ENCODE peak calls at places on chromosome X, in eight cellular contexts. One of them, this sample, is unnamed.

GRCh38 chrX:103157511-103158316 is 57.2 kb upstream of the BEX4 start:
- DNase-seq in spleen: no peak
- DNase-seq in non-pigmented ciliary epithelial cell: no peak
- DNase-seq in head of caudate nucleus: peak; percentile 18
- DNase-seq in pons: peak; percentile 54
- DNase-seq in B cell: peak; percentile 16
- DNase-seq in T-helper 9 cell: no peak
- DNase-seq in naive thymus-derived CD8-positive, alpha-beta T cell: no peak
- DNase-seq in this sample: no peak

GRCh38 chrX:94524867-94525266 is 850.9 kb downstream of the FAM133A start:
- DNase-seq in spleen: no peak
- DNase-seq in non-pigmented ciliary epithelial cell: no peak
- DNase-seq in head of caudate nucleus: no peak
- DNase-seq in pons: no peak
- DNase-seq in B cell: no peak
- DNase-seq in T-helper 9 cell: no peak
- DNase-seq in naive thymus-derived CD8-positive, alpha-beta T cell: no peak
- DNase-seq in this sample: no peak

GRCh38 chrX:150688911-150689451 is 4.2 kb upstream of the MTMR1 start:
- DNase-seq in spleen: no peak
- DNase-seq in non-pigmented ciliary epithelial cell: peak; percentile 91
- DNase-seq in head of caudate nucleus: no peak
- DNase-seq in pons: no peak
- DNase-seq in B cell: no peak
- DNase-seq in T-helper 9 cell: no peak
- DNase-seq in naive thymus-derived CD8-positive, alpha-beta T cell: no peak
- DNase-seq in this sample: no peak

GRCh38 chrX:38260231-38260630 is 39.6 kb upstream of the SRPX start:
- DNase-seq in spleen: no peak
- DNase-seq in non-pigmented ciliary epithelial cell: no peak
- DNase-seq in head of caudate nucleus: no peak
- DNase-seq in pons: no peak
- DNase-seq in B cell: no peak
- DNase-seq in T-helper 9 cell: no peak
- DNase-seq in naive thymus-derived CD8-positive, alpha-beta T cell: no peak
- DNase-seq in this sample: no peak

GRCh38 chrX:149504226-149504914 is 736 bp downstream of the IDS start:
- DNase-seq in spleen: peak; percentile 88
- DNase-seq in non-pigmented ciliary epithelial cell: no peak
- DNase-seq in head of caudate nucleus: peak; percentile 34
- DNase-seq in pons: peak; percentile 27
- DNase-seq in B cell: peak; percentile 34
- DNase-seq in T-helper 9 cell: peak; percentile 54
- DNase-seq in naive thymus-derived CD8-positive, alpha-beta T cell: peak; percentile 84
- DNase-seq in this sample: no peak

GRCh38 chrX:133989491-133989890 is 4.1 kb upstream of the GPC3 start:
- DNase-seq in spleen: no peak
- DNase-seq in non-pigmented ciliary epithelial cell: no peak
- DNase-seq in head of caudate nucleus: no peak
- DNase-seq in pons: no peak
- DNase-seq in B cell: no peak
- DNase-seq in T-helper 9 cell: no peak
- DNase-seq in naive thymus-derived CD8-positive, alpha-beta T cell: no peak
- DNase-seq in this sample: no peak

GRCh38 chrX:114959729-114960128 is 57.7 kb downstream of the IL13RA2 start:
- DNase-seq in spleen: no peak
- DNase-seq in non-pigmented ciliary epithelial cell: no peak
- DNase-seq in head of caudate nucleus: no peak
- DNase-seq in pons: peak; percentile 1
- DNase-seq in B cell: no peak
- DNase-seq in T-helper 9 cell: no peak
- DNase-seq in naive thymus-derived CD8-positive, alpha-beta T cell: no peak
- DNase-seq in this sample: no peak

GRCh38 chrX:33726281-33727160 is 405.6 kb downstream of the FAM47A start:
- DNase-seq in spleen: no peak
- DNase-seq in non-pigmented ciliary epithelial cell: no peak
- DNase-seq in head of caudate nucleus: no peak
- DNase-seq in pons: no peak
- DNase-seq in B cell: no peak
- DNase-seq in T-helper 9 cell: no peak
- DNase-seq in naive thymus-derived CD8-positive, alpha-beta T cell: no peak
- DNase-seq in this sample: peak; percentile 76

GRCh38 chrX:16930392-16930791 is 16.1 kb upstream of the REPS2 start:
- DNase-seq in spleen: no peak
- DNase-seq in non-pigmented ciliary epithelial cell: no peak
- DNase-seq in head of caudate nucleus: no peak
- DNase-seq in pons: no peak
- DNase-seq in B cell: no peak
- DNase-seq in T-helper 9 cell: no peak
- DNase-seq in naive thymus-derived CD8-positive, alpha-beta T cell: no peak
- DNase-seq in this sample: no peak

GRCh38 chrX:109614951-109615350 is 10.0 kb downstream of the KCNE5 start:
- DNase-seq in spleen: no peak
- DNase-seq in non-pigmented ciliary epithelial cell: no peak
- DNase-seq in head of caudate nucleus: no peak
- DNase-seq in pons: no peak
- DNase-seq in B cell: no peak
- DNase-seq in T-helper 9 cell: no peak
- DNase-seq in naive thymus-derived CD8-positive, alpha-beta T cell: no peak
- DNase-seq in this sample: no peak

GRCh38 chrX:132708529-132708928 is 219.7 kb upstream of the MBNL3 start:
- DNase-seq in spleen: no peak
- DNase-seq in non-pigmented ciliary epithelial cell: no peak
- DNase-seq in head of caudate nucleus: no peak
- DNase-seq in pons: no peak
- DNase-seq in B cell: no peak
- DNase-seq in T-helper 9 cell: no peak
- DNase-seq in naive thymus-derived CD8-positive, alpha-beta T cell: no peak
- DNase-seq in this sample: no peak

GRCh38 chrX:151825927-151826471 is 86.7 kb upstream of the MAGEA4 start:
- DNase-seq in spleen: no peak
- DNase-seq in non-pigmented ciliary epithelial cell: peak; percentile 48
- DNase-seq in head of caudate nucleus: no peak
- DNase-seq in pons: no peak
- DNase-seq in B cell: no peak
- DNase-seq in T-helper 9 cell: no peak
- DNase-seq in naive thymus-derived CD8-positive, alpha-beta T cell: no peak
- DNase-seq in this sample: no peak

GRCh38 chrX:93169771-93170170 is 503.6 kb downstream of the NAP1L3 start:
- DNase-seq in spleen: no peak
- DNase-seq in non-pigmented ciliary epithelial cell: no peak
- DNase-seq in head of caudate nucleus: no peak
- DNase-seq in pons: no peak
- DNase-seq in B cell: no peak
- DNase-seq in T-helper 9 cell: no peak
- DNase-seq in naive thymus-derived CD8-positive, alpha-beta T cell: no peak
- DNase-seq in this sample: no peak

GRCh38 chrX:68440940-68441339 is 7.6 kb upstream of the OPHN1 start:
- DNase-seq in spleen: no peak
- DNase-seq in non-pigmented ciliary epithelial cell: no peak
- DNase-seq in head of caudate nucleus: peak; percentile 50
- DNase-seq in pons: peak; percentile 60
- DNase-seq in B cell: no peak
- DNase-seq in T-helper 9 cell: no peak
- DNase-seq in naive thymus-derived CD8-positive, alpha-beta T cell: no peak
- DNase-seq in this sample: no peak

GRCh38 chrX:48676893-48677270 is 6.7 kb upstream of the WAS start:
- DNase-seq in spleen: no peak
- DNase-seq in non-pigmented ciliary epithelial cell: no peak
- DNase-seq in head of caudate nucleus: no peak
- DNase-seq in pons: no peak
- DNase-seq in B cell: no peak
- DNase-seq in T-helper 9 cell: peak; percentile 11
- DNase-seq in naive thymus-derived CD8-positive, alpha-beta T cell: no peak
- DNase-seq in this sample: peak; percentile 77

GRCh38 chrX:130055103-130055502 is 55.2 kb downstream of the ELF4 start:
- DNase-seq in spleen: no peak
- DNase-seq in non-pigmented ciliary epithelial cell: peak; percentile 32
- DNase-seq in head of caudate nucleus: no peak
- DNase-seq in pons: no peak
- DNase-seq in B cell: no peak
- DNase-seq in T-helper 9 cell: no peak
- DNase-seq in naive thymus-derived CD8-positive, alpha-beta T cell: no peak
- DNase-seq in this sample: no peak

GRCh38 chrX:71974916-71975315 is 64.3 kb downstream of the NHSL2 start:
- DNase-seq in spleen: no peak
- DNase-seq in non-pigmented ciliary epithelial cell: no peak
- DNase-seq in head of caudate nucleus: no peak
- DNase-seq in pons: no peak
- DNase-seq in B cell: no peak
- DNase-seq in T-helper 9 cell: no peak
- DNase-seq in naive thymus-derived CD8-positive, alpha-beta T cell: no peak
- DNase-seq in this sample: no peak

GRCh38 chrX:39946822-39947221 is 150.9 kb downstream of the BCOR start:
- DNase-seq in spleen: peak; percentile 23
- DNase-seq in non-pigmented ciliary epithelial cell: peak; percentile 48
- DNase-seq in head of caudate nucleus: no peak
- DNase-seq in pons: no peak
- DNase-seq in B cell: no peak
- DNase-seq in T-helper 9 cell: no peak
- DNase-seq in naive thymus-derived CD8-positive, alpha-beta T cell: no peak
- DNase-seq in this sample: peak; percentile 52

GRCh38 chrX:38379088-38379487 is 26.7 kb downstream of the OTC start:
- DNase-seq in spleen: no peak
- DNase-seq in non-pigmented ciliary epithelial cell: no peak
- DNase-seq in head of caudate nucleus: no peak
- DNase-seq in pons: no peak
- DNase-seq in B cell: no peak
- DNase-seq in T-helper 9 cell: no peak
- DNase-seq in naive thymus-derived CD8-positive, alpha-beta T cell: no peak
- DNase-seq in this sample: no peak

GRCh38 chrX:153969904-153970397 is 1.7 kb downstream of the HCFC1 start:
- DNase-seq in spleen: peak; percentile 87
- DNase-seq in non-pigmented ciliary epithelial cell: no peak
- DNase-seq in head of caudate nucleus: peak; percentile 56
- DNase-seq in pons: peak; percentile 70
- DNase-seq in B cell: no peak
- DNase-seq in T-helper 9 cell: no peak
- DNase-seq in naive thymus-derived CD8-positive, alpha-beta T cell: no peak
- DNase-seq in this sample: peak; percentile 86

GRCh38 chrX:8815460-8816065 is 14.4 kb upstream of the FAM9A start:
- DNase-seq in spleen: no peak
- DNase-seq in non-pigmented ciliary epithelial cell: peak; percentile 10
- DNase-seq in head of caudate nucleus: no peak
- DNase-seq in pons: peak; percentile 35
- DNase-seq in B cell: peak; percentile 40
- DNase-seq in T-helper 9 cell: no peak
- DNase-seq in naive thymus-derived CD8-positive, alpha-beta T cell: no peak
- DNase-seq in this sample: no peak

GRCh38 chrX:14641681-14642655 is 112.6 kb downstream of the GLRA2 start:
- DNase-seq in spleen: no peak
- DNase-seq in non-pigmented ciliary epithelial cell: no peak
- DNase-seq in head of caudate nucleus: no peak
- DNase-seq in pons: no peak
- DNase-seq in B cell: no peak
- DNase-seq in T-helper 9 cell: no peak
- DNase-seq in naive thymus-derived CD8-positive, alpha-beta T cell: no peak
- DNase-seq in this sample: no peak

GRCh38 chrX:103330601-103331397 is 760 bp downstream of the TCEAL7 start:
- DNase-seq in spleen: no peak
- DNase-seq in non-pigmented ciliary epithelial cell: no peak
- DNase-seq in head of caudate nucleus: peak; percentile 35
- DNase-seq in pons: no peak
- DNase-seq in B cell: no peak
- DNase-seq in T-helper 9 cell: no peak
- DNase-seq in naive thymus-derived CD8-positive, alpha-beta T cell: no peak
- DNase-seq in this sample: no peak

GRCh38 chrX:52574416-52575275 is 57.8 kb upstream of the XAGE1B start:
- DNase-seq in spleen: no peak
- DNase-seq in non-pigmented ciliary epithelial cell: peak; percentile 17
- DNase-seq in head of caudate nucleus: no peak
- DNase-seq in pons: peak; percentile 60
- DNase-seq in B cell: no peak
- DNase-seq in T-helper 9 cell: peak; percentile 4
- DNase-seq in naive thymus-derived CD8-positive, alpha-beta T cell: no peak
- DNase-seq in this sample: no peak

GRCh38 chrX:13647709-13648212 is 5.2 kb upstream of the TCEANC start:
- DNase-seq in spleen: no peak
- DNase-seq in non-pigmented ciliary epithelial cell: no peak
- DNase-seq in head of caudate nucleus: no peak
- DNase-seq in pons: no peak
- DNase-seq in B cell: no peak
- DNase-seq in T-helper 9 cell: peak; percentile 53
- DNase-seq in naive thymus-derived CD8-positive, alpha-beta T cell: peak; percentile 67
- DNase-seq in this sample: peak; percentile 82

GRCh38 chrX:39950035-39950688 is 147.6 kb downstream of the BCOR start:
- DNase-seq in spleen: peak; percentile 10
- DNase-seq in non-pigmented ciliary epithelial cell: no peak
- DNase-seq in head of caudate nucleus: no peak
- DNase-seq in pons: no peak
- DNase-seq in B cell: no peak
- DNase-seq in T-helper 9 cell: no peak
- DNase-seq in naive thymus-derived CD8-positive, alpha-beta T cell: no peak
- DNase-seq in this sample: peak; percentile 7

GRCh38 chrX:71541546-71542022 is 8.7 kb downstream of the OGT start:
- DNase-seq in spleen: no peak
- DNase-seq in non-pigmented ciliary epithelial cell: no peak
- DNase-seq in head of caudate nucleus: no peak
- DNase-seq in pons: no peak
- DNase-seq in B cell: no peak
- DNase-seq in T-helper 9 cell: no peak
- DNase-seq in naive thymus-derived CD8-positive, alpha-beta T cell: no peak
- DNase-seq in this sample: no peak

GRCh38 chrX:47358387-47359065 is 11.9 kb upstream of the ZNF157 start:
- DNase-seq in spleen: no peak
- DNase-seq in non-pigmented ciliary epithelial cell: no peak
- DNase-seq in head of caudate nucleus: no peak
- DNase-seq in pons: no peak
- DNase-seq in B cell: no peak
- DNase-seq in T-helper 9 cell: no peak
- DNase-seq in naive thymus-derived CD8-positive, alpha-beta T cell: peak; percentile 66
- DNase-seq in this sample: no peak

GRCh38 chrX:29295987-29296680 is 708.9 kb downstream of the IL1RAPL1 start:
- DNase-seq in spleen: no peak
- DNase-seq in non-pigmented ciliary epithelial cell: no peak
- DNase-seq in head of caudate nucleus: no peak
- DNase-seq in pons: no peak
- DNase-seq in B cell: no peak
- DNase-seq in T-helper 9 cell: no peak
- DNase-seq in naive thymus-derived CD8-positive, alpha-beta T cell: no peak
- DNase-seq in this sample: no peak

GRCh38 chrX:53263597-53264094 is 17.7 kb downstream of the IQSEC2 start:
- DNase-seq in spleen: peak; percentile 54
- DNase-seq in non-pigmented ciliary epithelial cell: no peak
- DNase-seq in head of caudate nucleus: no peak
- DNase-seq in pons: no peak
- DNase-seq in B cell: no peak
- DNase-seq in T-helper 9 cell: no peak
- DNase-seq in naive thymus-derived CD8-positive, alpha-beta T cell: no peak
- DNase-seq in this sample: no peak

GRCh38 chrX:97389761-97390192 is 506.1 kb downstream of the RPA4 start:
- DNase-seq in spleen: no peak
- DNase-seq in non-pigmented ciliary epithelial cell: peak; percentile 64
- DNase-seq in head of caudate nucleus: no peak
- DNase-seq in pons: no peak
- DNase-seq in B cell: no peak
- DNase-seq in T-helper 9 cell: no peak
- DNase-seq in naive thymus-derived CD8-positive, alpha-beta T cell: no peak
- DNase-seq in this sample: no peak

This sample was measured in posterior vena cava.